ENCODE peak calls at places on chromosomes 3 and 15, in four cellular contexts. I is astrocyte of the cerebellum, U is brain microvascular endothelial cell, R is cardiac fibroblast. O is an unnamed sample.
A peak's percentile ranks its signal among the peaks of the same experiment; 100 is the strongest.

GRCh38 chr15:79881254-79881653 is 15.6 kb downstream of the MTHFS start:
- DNase-seq in U (no peak), R (no peak), I (no peak), O (no peak)

GRCh38 chr15:26087395-26087794 is 224.3 kb upstream of the ATP10A start:
- DNase-seq in I (no peak), U (no peak), R (peak; percentile 31), O (no peak)

GRCh38 chr3:186221733-186222378 is 113.0 kb upstream of the ETV5 start:
- DNase-seq in U (no peak), I (no peak), R (no peak), O (no peak)

GRCh38 chr3:30516238-30516637 is 90.2 kb upstream of the TGFBR2 start:
- DNase-seq in U (no peak), I (no peak), R (peak; percentile 39), O (no peak)

GRCh38 chr3:141878812-141879211 is 2.4 kb downstream of the ATP1B3 start:
- DNase-seq in I (no peak), R (peak; percentile 52), U (no peak), O (no peak)

GRCh38 chr15:66484539-66485112 is 12.9 kb downstream of the SNAPC5 start:
- DNase-seq in R (no peak), I (peak; percentile 46), U (no peak), O (no peak)

GRCh38 chr3:11570789-11571495 is 72.8 kb downstream of the VGLL4 start:
- DNase-seq in R (peak; percentile 86), U (peak; percentile 28), I (no peak), O (no peak)

GRCh38 chr15:78052545-78052944 is 25.0 kb downstream of the TBC1D2B start:
- DNase-seq in I (no peak), R (no peak), U (no peak), O (no peak)

GRCh38 chr3:61929631-61930030 is 368.3 kb downstream of the PTPRG start:
- DNase-seq in I (no peak), U (no peak), R (no peak), O (no peak)

GRCh38 chr3:183664913-183665381 is 29.5 kb downstream of the KLHL24 start:
- DNase-seq in R (peak; percentile 95), U (peak; percentile 71), I (peak; percentile 95), O (peak; percentile 80)

GRCh38 chr15:74997161-74997942 is 2.0 kb downstream of the SCAMP5 start:
- DNase-seq in U (no peak), I (no peak), R (no peak), O (no peak)

GRCh38 chr3:178325330-178325729 is 210.9 kb upstream of the KCNMB2 start:
- DNase-seq in I (peak; percentile 47), R (peak; percentile 76), U (no peak), O (peak; percentile 38)

GRCh38 chr3:141939759-141940158 is 63.3 kb downstream of the ATP1B3 start:
- DNase-seq in I (no peak), U (no peak), R (no peak), O (no peak)

GRCh38 chr3:119316313-119316670 is 22.1 kb downstream of the ARHGAP31 start:
- DNase-seq in R (no peak), U (no peak), I (no peak), O (no peak)
- TF ChIP-seq CTCF in R (no peak), U (no peak), I (no peak), O (no peak)

GRCh38 chr15:40847225-40847961 is 3.5 kb downstream of the SPINT1 start:
- DNase-seq in R (peak; percentile 26), U (peak; percentile 25), I (no peak), O (no peak)
- TF ChIP-seq CTCF in R (no peak), U (no peak), I (no peak), O (no peak)

DNA sequence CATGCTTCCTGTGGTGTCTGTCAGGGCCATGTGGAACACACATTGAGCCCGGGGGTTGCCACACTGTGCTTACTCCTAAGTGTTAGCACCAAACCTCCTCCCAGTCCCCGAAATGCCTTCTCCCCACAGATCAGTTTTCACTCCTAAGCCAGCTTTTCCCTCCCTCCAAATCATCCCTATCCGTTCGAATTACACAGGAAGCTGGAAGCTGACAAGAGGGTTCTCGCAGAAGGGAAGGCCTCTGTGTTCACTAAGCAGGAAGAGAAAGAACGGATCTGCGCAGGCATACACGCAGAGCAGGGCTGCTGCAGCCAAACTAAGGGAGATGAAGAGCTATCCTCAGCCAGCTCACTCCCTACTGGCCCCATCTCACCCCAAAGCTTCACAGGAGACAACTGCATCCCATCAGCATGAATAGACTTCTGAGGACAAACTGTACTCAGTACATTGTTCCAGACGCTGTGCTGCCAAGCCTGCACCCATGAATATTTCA is 32.3 kb downstream of the XXYLT1 start:
- DNase-seq in R (peak; percentile 46), I (no peak), U (no peak), O (no peak)
- TF ChIP-seq CTCF in R (no peak), I (no peak), U (no peak), O (no peak)

GRCh38 chr3:126102011-126102410 is 18.1 kb upstream of the SLC41A3 start:
- DNase-seq in U (no peak), R (no peak), I (no peak), O (no peak)

GRCh38 chr3:126104742-126105605 is 21.1 kb upstream of the SLC41A3 start:
- DNase-seq in R (no peak), I (no peak), U (no peak), O (no peak)

GRCh38 chr3:126102530-126102951 is 18.6 kb upstream of the SLC41A3 start:
- DNase-seq in U (no peak), R (peak; percentile 17), I (no peak), O (no peak)

GRCh38 chr3:126104028-126104635 is 20.2 kb upstream of the SLC41A3 start:
- DNase-seq in R (no peak), U (no peak), I (no peak), O (no peak)

DNA sequence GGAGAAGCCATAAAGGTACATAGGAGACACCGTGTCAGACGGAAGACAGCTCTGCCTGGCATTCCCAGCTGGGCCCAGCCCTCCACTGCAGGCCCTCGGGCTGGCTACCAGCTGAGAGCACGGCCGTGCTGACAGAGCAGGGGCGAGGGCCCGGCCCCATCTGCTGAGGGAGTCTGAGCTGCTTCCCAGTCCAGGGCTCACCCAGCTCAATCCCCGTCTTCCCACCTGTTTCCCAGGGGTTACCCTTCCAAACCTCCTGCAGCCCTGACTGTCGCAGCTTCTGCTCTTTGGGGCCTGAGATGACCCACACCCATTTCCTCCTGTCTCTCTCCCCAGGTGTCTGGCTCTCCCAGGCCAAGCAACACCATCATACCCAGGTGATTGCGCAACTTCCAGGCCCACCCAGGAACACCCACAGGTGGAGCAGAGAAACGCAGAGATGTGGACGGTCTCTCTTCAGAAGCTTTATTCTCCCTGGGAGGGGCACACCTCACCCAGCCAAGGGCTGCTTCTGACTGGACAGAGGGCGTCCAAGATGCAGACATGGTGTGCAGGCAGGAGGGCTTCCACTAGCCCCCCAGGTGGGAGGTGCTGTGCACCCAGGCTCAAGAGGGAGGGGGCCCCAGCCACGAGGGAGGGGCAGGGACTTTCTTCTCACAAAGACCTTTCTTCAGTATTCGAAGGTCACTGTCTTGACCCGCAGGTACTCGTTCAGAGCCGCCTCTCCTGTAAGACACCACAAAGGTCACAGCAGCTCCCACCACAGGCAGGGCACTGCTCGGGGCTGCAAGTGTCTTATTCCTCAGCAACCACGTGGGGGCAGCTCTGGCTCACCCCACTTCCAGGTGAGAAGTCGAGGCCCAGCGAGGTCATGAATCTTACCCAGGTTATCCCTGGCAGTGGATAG is 19.4 kb upstream of the SLC41A3 start:
- DNase-seq in I (no peak), R (no peak), U (no peak), O (no peak)
- TF ChIP-seq CTCF in I (no peak), R (no peak), U (peak; percentile 12), O (no peak)

DNA sequence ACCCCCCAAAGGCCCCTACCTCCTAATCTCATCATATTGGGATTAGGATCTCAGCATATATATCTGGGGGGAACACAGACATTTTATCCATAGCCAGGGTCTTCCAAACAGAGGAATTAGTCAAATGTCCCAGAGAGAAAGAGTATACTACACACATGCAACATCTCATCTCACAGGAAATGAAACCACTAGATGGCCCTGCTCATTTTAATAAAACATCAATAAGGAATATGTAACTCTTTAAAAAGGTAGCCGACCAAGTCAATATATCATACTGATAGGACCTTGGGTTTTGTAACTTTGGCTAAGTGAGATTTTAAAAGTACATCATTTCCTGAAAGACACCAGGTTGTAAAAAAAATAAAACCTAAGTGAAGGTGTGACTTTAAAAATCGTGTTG is 45.6 kb upstream of the THSD4 start:
- DNase-seq in I (no peak), R (no peak), U (no peak), O (no peak)
- TF ChIP-seq CTCF in I (no peak), R (no peak), U (no peak), O (no peak)

O was measured in AG09319.